ENCODE peak calls at places on chromosomes 11 and 22, in ten cellular contexts. One of them, this sample, is unnamed.

GRCh38 chr11:93236741-93237675 is 39.2 kb upstream of the SLC36A4 start:
- DNase-seq in mesothelial cell of epicardium: no peak
- DNase-seq in GM10248: no peak
- DNase-seq in hepatocyte: peak
- DNase-seq in CD8-positive, alpha-beta T cell: no peak
- DNase-seq in Calu3: peak
- DNase-seq in tibial nerve: no peak
- DNase-seq in B cell: no peak
- DNase-seq in lower lobe of right lung: no peak
- DNase-seq in fibroblast of mammary gland: peak
- DNase-seq in this sample: no peak

GRCh38 chr22:35736701-35737100 is 19.0 kb downstream of the APOL5 start:
- DNase-seq in mesothelial cell of epicardium: no peak
- DNase-seq in GM10248: no peak
- DNase-seq in hepatocyte: no peak
- DNase-seq in CD8-positive, alpha-beta T cell: no peak
- DNase-seq in Calu3: no peak
- DNase-seq in tibial nerve: no peak
- DNase-seq in B cell: no peak
- DNase-seq in lower lobe of right lung: no peak
- DNase-seq in fibroblast of mammary gland: no peak
- DNase-seq in this sample: no peak

GRCh38 chr11:70769106-70769505 is 370.8 kb downstream of the CTTN start:
- DNase-seq in mesothelial cell of epicardium: no peak
- DNase-seq in GM10248: no peak
- DNase-seq in hepatocyte: no peak
- DNase-seq in CD8-positive, alpha-beta T cell: no peak
- DNase-seq in Calu3: no peak
- DNase-seq in tibial nerve: no peak
- DNase-seq in B cell: no peak
- DNase-seq in lower lobe of right lung: no peak
- DNase-seq in fibroblast of mammary gland: no peak
- DNase-seq in this sample: no peak

GRCh38 chr11:109795234-109795633 is 298.0 kb upstream of the ZC3H12C start:
- DNase-seq in mesothelial cell of epicardium: no peak
- DNase-seq in GM10248: no peak
- DNase-seq in hepatocyte: peak
- DNase-seq in CD8-positive, alpha-beta T cell: no peak
- DNase-seq in Calu3: no peak
- DNase-seq in tibial nerve: no peak
- DNase-seq in B cell: no peak
- DNase-seq in lower lobe of right lung: no peak
- DNase-seq in fibroblast of mammary gland: peak
- DNase-seq in this sample: no peak

GRCh38 chr22:50473855-50474671 is 772 bp downstream of the SBF1 start:
- DNase-seq in mesothelial cell of epicardium: peak
- DNase-seq in GM10248: no peak
- DNase-seq in hepatocyte: peak
- DNase-seq in CD8-positive, alpha-beta T cell: no peak
- DNase-seq in Calu3: peak
- DNase-seq in tibial nerve: no peak
- DNase-seq in B cell: no peak
- DNase-seq in lower lobe of right lung: peak
- DNase-seq in fibroblast of mammary gland: peak
- DNase-seq in this sample: no peak

GRCh38 chr11:73342633-73343032 is 33.6 kb upstream of the RELT start:
- DNase-seq in mesothelial cell of epicardium: no peak
- DNase-seq in GM10248: no peak
- DNase-seq in hepatocyte: peak
- DNase-seq in CD8-positive, alpha-beta T cell: no peak
- DNase-seq in Calu3: no peak
- DNase-seq in tibial nerve: no peak
- DNase-seq in B cell: no peak
- DNase-seq in lower lobe of right lung: no peak
- DNase-seq in fibroblast of mammary gland: no peak
- DNase-seq in this sample: no peak

GRCh38 chr11:94924074-94925031 is 49.0 kb downstream of the CWC15 start:
- DNase-seq in mesothelial cell of epicardium: no peak
- DNase-seq in GM10248: no peak
- DNase-seq in hepatocyte: peak
- DNase-seq in CD8-positive, alpha-beta T cell: no peak
- DNase-seq in Calu3: no peak
- DNase-seq in tibial nerve: no peak
- DNase-seq in B cell: no peak
- DNase-seq in lower lobe of right lung: no peak
- DNase-seq in fibroblast of mammary gland: no peak
- DNase-seq in this sample: no peak

GRCh38 chr11:106449756-106450155 is 372.3 kb downstream of the AASDHPPT start:
- DNase-seq in mesothelial cell of epicardium: no peak
- DNase-seq in GM10248: no peak
- DNase-seq in hepatocyte: no peak
- DNase-seq in CD8-positive, alpha-beta T cell: no peak
- DNase-seq in Calu3: no peak
- DNase-seq in tibial nerve: no peak
- DNase-seq in B cell: no peak
- DNase-seq in lower lobe of right lung: no peak
- DNase-seq in fibroblast of mammary gland: no peak
- DNase-seq in this sample: no peak

GRCh38 chr11:36622431-36623136 is 24.5 kb upstream of the RAG2 start:
- DNase-seq in mesothelial cell of epicardium: no peak
- DNase-seq in GM10248: no peak
- DNase-seq in hepatocyte: peak
- DNase-seq in CD8-positive, alpha-beta T cell: no peak
- DNase-seq in Calu3: peak
- DNase-seq in tibial nerve: no peak
- DNase-seq in B cell: no peak
- DNase-seq in lower lobe of right lung: no peak
- DNase-seq in fibroblast of mammary gland: peak
- DNase-seq in this sample: no peak

GRCh38 chr11:17405232-17406005 is 17.0 kb upstream of the KCNJ11 start:
- DNase-seq in mesothelial cell of epicardium: no peak
- DNase-seq in GM10248: no peak
- DNase-seq in hepatocyte: peak
- DNase-seq in CD8-positive, alpha-beta T cell: no peak
- DNase-seq in Calu3: peak
- DNase-seq in tibial nerve: no peak
- DNase-seq in B cell: no peak
- DNase-seq in lower lobe of right lung: peak
- DNase-seq in fibroblast of mammary gland: peak
- DNase-seq in this sample: no peak
- TF ChIP-seq CTCF in mesothelial cell of epicardium: no peak
- TF ChIP-seq CTCF in GM10248: no peak
- TF ChIP-seq CTCF in hepatocyte: no peak
- TF ChIP-seq CTCF in CD8-positive, alpha-beta T cell: no peak
- TF ChIP-seq CTCF in Calu3: no peak
- TF ChIP-seq CTCF in tibial nerve: no peak
- TF ChIP-seq CTCF in B cell: no peak
- TF ChIP-seq CTCF in lower lobe of right lung: peak
- TF ChIP-seq CTCF in fibroblast of mammary gland: peak
- TF ChIP-seq CTCF in this sample: no peak

GRCh38 chr11:119696378-119697157 is 32.4 kb downstream of the NECTIN1 start:
- DNase-seq in mesothelial cell of epicardium: no peak
- DNase-seq in GM10248: no peak
- DNase-seq in hepatocyte: peak
- DNase-seq in CD8-positive, alpha-beta T cell: no peak
- DNase-seq in Calu3: no peak
- DNase-seq in tibial nerve: no peak
- DNase-seq in B cell: no peak
- DNase-seq in lower lobe of right lung: no peak
- DNase-seq in fibroblast of mammary gland: no peak
- DNase-seq in this sample: no peak

GRCh38 chr11:119691701-119692546 is 37.1 kb downstream of the NECTIN1 start:
- DNase-seq in mesothelial cell of epicardium: no peak
- DNase-seq in GM10248: no peak
- DNase-seq in hepatocyte: no peak
- DNase-seq in CD8-positive, alpha-beta T cell: no peak
- DNase-seq in Calu3: no peak
- DNase-seq in tibial nerve: no peak
- DNase-seq in B cell: no peak
- DNase-seq in lower lobe of right lung: no peak
- DNase-seq in fibroblast of mammary gland: no peak
- DNase-seq in this sample: no peak

GRCh38 chr11:119692547-119692834 is 36.5 kb downstream of the NECTIN1 start:
- DNase-seq in mesothelial cell of epicardium: no peak
- DNase-seq in GM10248: no peak
- DNase-seq in hepatocyte: no peak
- DNase-seq in CD8-positive, alpha-beta T cell: no peak
- DNase-seq in Calu3: no peak
- DNase-seq in tibial nerve: no peak
- DNase-seq in B cell: no peak
- DNase-seq in lower lobe of right lung: no peak
- DNase-seq in fibroblast of mammary gland: no peak
- DNase-seq in this sample: no peak

GRCh38 chr11:119693253-119693815 is 35.7 kb downstream of the NECTIN1 start:
- DNase-seq in mesothelial cell of epicardium: no peak
- DNase-seq in GM10248: peak
- DNase-seq in hepatocyte: no peak
- DNase-seq in CD8-positive, alpha-beta T cell: no peak
- DNase-seq in Calu3: no peak
- DNase-seq in tibial nerve: no peak
- DNase-seq in B cell: no peak
- DNase-seq in lower lobe of right lung: no peak
- DNase-seq in fibroblast of mammary gland: no peak
- DNase-seq in this sample: no peak

GRCh38 chr11:119694334-119694733 is 34.7 kb downstream of the NECTIN1 start:
- DNase-seq in mesothelial cell of epicardium: no peak
- DNase-seq in GM10248: peak
- DNase-seq in hepatocyte: no peak
- DNase-seq in CD8-positive, alpha-beta T cell: no peak
- DNase-seq in Calu3: no peak
- DNase-seq in tibial nerve: no peak
- DNase-seq in B cell: no peak
- DNase-seq in lower lobe of right lung: no peak
- DNase-seq in fibroblast of mammary gland: no peak
- DNase-seq in this sample: no peak
- TF ChIP-seq CTCF in mesothelial cell of epicardium: no peak
- TF ChIP-seq CTCF in GM10248: peak
- TF ChIP-seq CTCF in hepatocyte: no peak
- TF ChIP-seq CTCF in CD8-positive, alpha-beta T cell: no peak
- TF ChIP-seq CTCF in Calu3: no peak
- TF ChIP-seq CTCF in tibial nerve: no peak
- TF ChIP-seq CTCF in B cell: no peak
- TF ChIP-seq CTCF in lower lobe of right lung: no peak
- TF ChIP-seq CTCF in fibroblast of mammary gland: no peak
- TF ChIP-seq CTCF in this sample: no peak

GRCh38 chr22:25083414-25084166 is 116.1 kb upstream of the CRYBB3 start:
- DNase-seq in mesothelial cell of epicardium: no peak
- DNase-seq in GM10248: no peak
- DNase-seq in hepatocyte: peak
- DNase-seq in CD8-positive, alpha-beta T cell: no peak
- DNase-seq in Calu3: peak
- DNase-seq in tibial nerve: peak
- DNase-seq in B cell: no peak
- DNase-seq in lower lobe of right lung: no peak
- DNase-seq in fibroblast of mammary gland: no peak
- DNase-seq in this sample: no peak
- TF ChIP-seq CTCF in mesothelial cell of epicardium: no peak
- TF ChIP-seq CTCF in GM10248: no peak
- TF ChIP-seq CTCF in hepatocyte: no peak
- TF ChIP-seq CTCF in CD8-positive, alpha-beta T cell: no peak
- TF ChIP-seq CTCF in Calu3: no peak
- TF ChIP-seq CTCF in tibial nerve: no peak
- TF ChIP-seq CTCF in B cell: no peak
- TF ChIP-seq CTCF in lower lobe of right lung: no peak
- TF ChIP-seq CTCF in fibroblast of mammary gland: no peak
- TF ChIP-seq CTCF in this sample: no peak

GRCh38 chr11:2093575-2094353 is 45.4 kb downstream of the IGF2 start:
- DNase-seq in mesothelial cell of epicardium: no peak
- DNase-seq in GM10248: no peak
- DNase-seq in hepatocyte: no peak
- DNase-seq in CD8-positive, alpha-beta T cell: no peak
- DNase-seq in Calu3: no peak
- DNase-seq in tibial nerve: no peak
- DNase-seq in B cell: no peak
- DNase-seq in lower lobe of right lung: no peak
- DNase-seq in fibroblast of mammary gland: peak
- DNase-seq in this sample: no peak

GRCh38 chr11:2092464-2092910 is 46.7 kb downstream of the IGF2 start:
- DNase-seq in mesothelial cell of epicardium: peak
- DNase-seq in GM10248: no peak
- DNase-seq in hepatocyte: no peak
- DNase-seq in CD8-positive, alpha-beta T cell: no peak
- DNase-seq in Calu3: no peak
- DNase-seq in tibial nerve: no peak
- DNase-seq in B cell: no peak
- DNase-seq in lower lobe of right lung: no peak
- DNase-seq in fibroblast of mammary gland: no peak
- DNase-seq in this sample: no peak

GRCh38 chr11:2091786-2092463 is 47.3 kb downstream of the IGF2 start:
- DNase-seq in mesothelial cell of epicardium: peak
- DNase-seq in GM10248: no peak
- DNase-seq in hepatocyte: no peak
- DNase-seq in CD8-positive, alpha-beta T cell: no peak
- DNase-seq in Calu3: no peak
- DNase-seq in tibial nerve: no peak
- DNase-seq in B cell: no peak
- DNase-seq in lower lobe of right lung: peak
- DNase-seq in fibroblast of mammary gland: no peak
- DNase-seq in this sample: no peak

GRCh38 chr11:2094354-2095197 is 44.6 kb downstream of the IGF2 start:
- DNase-seq in mesothelial cell of epicardium: no peak
- DNase-seq in GM10248: no peak
- DNase-seq in hepatocyte: no peak
- DNase-seq in CD8-positive, alpha-beta T cell: no peak
- DNase-seq in Calu3: no peak
- DNase-seq in tibial nerve: no peak
- DNase-seq in B cell: no peak
- DNase-seq in lower lobe of right lung: no peak
- DNase-seq in fibroblast of mammary gland: no peak
- DNase-seq in this sample: no peak

DNA sequence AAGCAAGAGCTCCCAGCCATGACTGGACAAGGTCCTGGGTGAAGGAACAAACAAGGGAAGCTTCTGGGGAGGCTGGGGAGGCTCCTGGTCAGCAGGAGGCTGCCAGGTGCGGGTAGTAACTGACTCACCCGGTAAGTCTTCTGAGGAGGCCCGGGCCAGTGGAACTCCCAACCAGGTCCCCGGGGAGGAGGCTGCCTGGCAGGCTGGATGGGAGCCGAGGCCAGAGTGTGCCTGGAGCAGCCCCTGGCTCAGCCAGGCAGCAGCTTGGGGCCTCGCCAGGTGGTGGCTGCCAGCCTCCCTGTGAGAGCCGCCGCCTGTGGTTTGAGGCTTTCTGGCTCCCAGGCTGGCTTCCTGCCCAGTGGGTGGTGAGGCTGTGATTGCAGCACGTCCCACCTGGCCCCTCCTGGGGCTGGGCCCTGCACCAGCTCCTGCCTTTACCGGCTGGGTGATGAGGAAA is 46.2 kb downstream of the IGF2 start:
- DNase-seq in mesothelial cell of epicardium: peak
- DNase-seq in GM10248: no peak
- DNase-seq in hepatocyte: no peak
- DNase-seq in CD8-positive, alpha-beta T cell: peak
- DNase-seq in Calu3: peak
- DNase-seq in tibial nerve: no peak
- DNase-seq in B cell: no peak
- DNase-seq in lower lobe of right lung: peak
- DNase-seq in fibroblast of mammary gland: peak
- DNase-seq in this sample: no peak
- TF ChIP-seq CTCF in mesothelial cell of epicardium: no peak
- TF ChIP-seq CTCF in GM10248: no peak
- TF ChIP-seq CTCF in hepatocyte: no peak
- TF ChIP-seq CTCF in CD8-positive, alpha-beta T cell: no peak
- TF ChIP-seq CTCF in Calu3: no peak
- TF ChIP-seq CTCF in tibial nerve: no peak
- TF ChIP-seq CTCF in B cell: no peak
- TF ChIP-seq CTCF in lower lobe of right lung: no peak
- TF ChIP-seq CTCF in fibroblast of mammary gland: no peak
- TF ChIP-seq CTCF in this sample: no peak

This sample was measured in omental fat pad.